ENCODE peak calls at places on chromosome X, in eight cellular contexts. H is GM20000; Y is tibial artery; R is CD8-positive, alpha-beta T cell; P is IMR-90; X is upper lobe of right lung; O is foreskin fibroblast; T is AG04450. C is an unnamed sample.

GRCh38 chrX:53682885-53683555 is 3.5 kb downstream of the HUWE1 start:
- DNase-seq in T (no peak), X (no peak), H (peak; percentile 9), Y (peak; percentile 64), R (peak; percentile 48), P (peak; percentile 50), O (peak; percentile 25), C (peak; percentile 57)

GRCh38 chrX:119055650-119056049 is 17.1 kb upstream of the CT47C1 start:
- DNase-seq in H (no peak), P (peak; percentile 4), T (no peak), O (no peak), Y (no peak), X (no peak), R (no peak), C (no peak)

GRCh38 chrX:40151211-40152172 is 53.7 kb upstream of the BCOR start:
- DNase-seq in H (peak; percentile 11), Y (no peak), R (no peak), P (no peak), O (no peak), T (no peak), X (peak; percentile 73), C (no peak)

GRCh38 chrX:53223068-53223693 is 1.8 kb downstream of the KDM5C start:
- DNase-seq in Y (no peak), P (no peak), T (no peak), X (no peak), O (no peak), R (no peak), H (no peak), C (no peak)

GRCh38 chrX:148600131-148600530 is 99.7 kb downstream of the AFF2 start:
- DNase-seq in H (no peak), T (no peak), R (no peak), O (no peak), X (no peak), Y (no peak), P (no peak), C (no peak)

GRCh38 chrX:155086202-155086840 is 15.0 kb downstream of the BRCC3 start:
- DNase-seq in R (peak; percentile 23), P (peak; percentile 12), O (no peak), H (no peak), Y (no peak), X (no peak), T (no peak), C (no peak)

GRCh38 chrX:109536439-109537323 is at the start of gene NXT2:
- DNase-seq in P (peak; percentile 90), O (peak; percentile 89), Y (peak; percentile 94), T (peak; percentile 74), X (peak; percentile 94), H (peak; percentile 85), R (peak; percentile 90), C (peak; percentile 91)

GRCh38 chrX:120336899-120337298 is 25.0 kb upstream of the ATP1B4 start:
- DNase-seq in X (no peak), Y (no peak), P (no peak), T (no peak), R (no peak), O (no peak), H (no peak), C (no peak)

GRCh38 chrX:125757794-125758564 is 408.1 kb downstream of the DCAF12L2 start:
- DNase-seq in T (no peak), X (no peak), R (no peak), P (no peak), O (no peak), H (no peak), Y (peak; percentile 81), C (no peak)

GRCh38 chrX:40054793-40055192 is 43.0 kb downstream of the BCOR start:
- DNase-seq in Y (no peak), H (no peak), T (no peak), P (peak; percentile 62), O (no peak), R (no peak), X (no peak), C (peak; percentile 6)

GRCh38 chrX:137151403-137151802 is 117.6 kb upstream of the GPR101 start:
- DNase-seq in O (no peak), T (no peak), P (no peak), R (no peak), H (no peak), Y (no peak), X (no peak), C (no peak)

GRCh38 chrX:53939127-53939526 is 105.1 kb downstream of the PHF8 start:
- DNase-seq in Y (no peak), R (no peak), X (no peak), P (no peak), O (no peak), H (no peak), T (no peak), C (peak; percentile 1)

GRCh38 chrX:21940356-21940829 is at the start of gene SMS:
- DNase-seq in Y (peak; percentile 90), P (peak; percentile 75), X (peak; percentile 89), T (peak; percentile 26), O (peak; percentile 79), R (peak; percentile 32), H (peak; percentile 80), C (peak; percentile 66)

GRCh38 chrX:84320606-84321005 is 132.6 kb upstream of the RPS6KA6 start:
- DNase-seq in H (no peak), P (peak; percentile 2), T (no peak), O (no peak), R (no peak), Y (no peak), X (no peak), C (no peak)

GRCh38 chrX:119726900-119727555 is 31.4 kb upstream of the SOWAHD start:
- DNase-seq in T (no peak), H (no peak), P (no peak), Y (no peak), O (no peak), X (no peak), R (peak; percentile 25), C (no peak)

GRCh38 chrX:107713205-107714195 is 62.1 kb downstream of the TSC22D3 start:
- DNase-seq in P (no peak), R (peak; percentile 44), T (no peak), Y (peak; percentile 59), H (no peak), X (no peak), O (no peak), C (no peak)

GRCh38 chrX:143757375-143757774 is 36.8 kb upstream of the SPANXN2 start:
- DNase-seq in R (no peak), X (no peak), O (no peak), H (no peak), P (no peak), T (no peak), Y (no peak), C (no peak)
- TF ChIP-seq CTCF in R (no peak), X (no peak), O (no peak), H (no peak), P (no peak), T (no peak), Y (no peak), C (no peak)

GRCh38 chrX:11449613-11450012 is 156.4 kb downstream of the AMELX start:
- DNase-seq in Y (no peak), P (no peak), R (no peak), X (no peak), H (no peak), O (no peak), T (no peak), C (no peak)

GRCh38 chrX:11447418-11447817 is 154.2 kb downstream of the AMELX start:
- DNase-seq in Y (no peak), X (no peak), H (no peak), P (peak; percentile 6), O (no peak), R (no peak), T (no peak), C (no peak)

GRCh38 chrX:11446331-11446730 is 153.1 kb downstream of the AMELX start:
- DNase-seq in O (peak; percentile 33), P (peak; percentile 55), X (no peak), T (no peak), R (no peak), Y (no peak), H (no peak), C (no peak)

GRCh38 chrX:11445540-11445939 is 152.3 kb downstream of the AMELX start:
- DNase-seq in X (no peak), T (no peak), O (no peak), R (no peak), Y (no peak), P (no peak), H (no peak), C (no peak)

GRCh38 chrX:11446951-11447350 is 153.7 kb downstream of the AMELX start:
- DNase-seq in X (no peak), Y (no peak), O (no peak), R (no peak), T (no peak), P (peak; percentile 35), H (no peak), C (peak; percentile 6)
- TF ChIP-seq CTCF in X (no peak), Y (no peak), O (no peak), R (no peak), T (no peak), P (no peak), H (no peak), C (no peak)

GRCh38 chrX:145405012-145405411 is 157.7 kb downstream of the SPANXN1 start:
- DNase-seq in P (peak; percentile 15), O (no peak), T (no peak), X (no peak), R (no peak), H (peak; percentile 5), Y (no peak), C (peak; percentile 1)

DNA sequence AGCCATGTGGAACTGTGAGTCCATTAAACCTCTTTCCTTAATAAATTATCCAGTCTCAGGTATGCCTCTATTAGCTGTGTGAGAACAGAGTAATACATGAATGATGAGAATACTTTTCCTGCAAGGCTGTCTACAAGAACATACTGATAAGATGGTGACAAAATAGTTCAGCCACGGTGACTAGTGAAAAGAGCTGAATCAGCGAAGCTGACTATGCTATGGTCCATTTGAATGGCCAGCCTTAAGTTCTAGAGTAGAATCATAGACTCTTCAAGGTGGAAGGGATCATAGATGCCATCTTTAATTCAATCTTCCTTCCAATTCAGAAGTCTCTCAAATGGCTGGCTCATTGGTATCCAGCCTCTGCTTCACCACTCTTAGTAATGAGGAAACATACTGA is 163.3 kb downstream of the SPANXN1 start:
- DNase-seq in R (no peak), X (no peak), P (no peak), O (no peak), Y (no peak), T (no peak), H (no peak), C (no peak)
- TF ChIP-seq CTCF in R (no peak), X (no peak), P (no peak), O (no peak), Y (no peak), T (no peak), H (no peak), C (no peak)

DNA sequence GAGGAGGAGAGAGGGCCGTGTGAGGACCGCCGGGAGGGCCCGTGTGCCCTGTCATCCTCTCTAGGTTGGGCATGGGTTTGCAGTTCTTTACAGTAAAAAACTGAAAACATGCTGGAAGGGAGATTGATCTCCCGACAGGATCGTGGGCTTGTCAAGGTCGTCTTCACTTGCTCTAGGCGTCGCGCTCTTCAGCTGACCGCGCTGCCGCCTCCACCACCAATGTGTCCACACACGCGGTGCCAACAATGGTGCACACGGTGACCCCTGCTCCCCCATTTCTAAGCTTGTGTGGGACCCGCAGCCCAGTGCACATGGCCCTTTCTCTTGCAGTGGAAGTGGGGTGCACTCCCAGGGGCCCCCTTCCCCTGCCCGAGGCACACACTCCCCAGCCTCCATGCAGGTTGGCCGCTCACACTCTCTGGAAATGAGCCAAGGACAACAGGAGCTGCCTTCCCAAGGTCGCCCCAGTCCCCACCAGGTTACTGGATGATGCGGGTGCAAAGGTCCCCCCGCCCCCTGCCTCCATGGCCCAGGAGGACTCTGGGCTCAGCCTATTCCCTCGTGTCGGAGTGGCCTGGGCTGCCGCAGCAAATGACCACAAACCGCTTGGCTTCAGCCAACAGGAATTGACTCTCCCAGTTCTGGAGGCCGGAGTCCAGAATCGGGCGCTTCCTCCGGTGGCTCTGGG is 1.7 kb upstream of the ZFP92 start:
- DNase-seq in T (no peak), P (no peak), Y (no peak), X (no peak), R (no peak), H (no peak), O (no peak), C (no peak)
- TF ChIP-seq CTCF in T (no peak), P (no peak), Y (no peak), X (no peak), R (no peak), H (no peak), O (no peak), C (no peak)

C was measured in endothelial cell of umbilical vein.